ENCODE peak calls at places on chromosomes 6 and 20, in eight cellular contexts. One of them, this sample, is unnamed.

GRCh38 chr6:40550096-40550731 is 37.0 kb downstream of the LRFN2 start:
- DNase-seq in ovary: peak; percentile 25
- DNase-seq in tibial nerve: no peak
- DNase-seq in A549: peak; percentile 53
- DNase-seq in suprapubic skin: no peak
- DNase-seq in stomach: peak; percentile 32
- DNase-seq in transverse colon: peak; percentile 24
- DNase-seq in HepG2: peak; percentile 54
- DNase-seq in this sample: no peak

GRCh38 chr6:36469946-36470345 is 27.1 kb downstream of the KCTD20 start:
- DNase-seq in ovary: no peak
- DNase-seq in tibial nerve: no peak
- DNase-seq in A549: no peak
- DNase-seq in suprapubic skin: no peak
- DNase-seq in stomach: no peak
- DNase-seq in transverse colon: no peak
- DNase-seq in HepG2: no peak
- DNase-seq in this sample: no peak

GRCh38 chr20:32485770-32486248 is 99.3 kb downstream of the NOL4L start:
- DNase-seq in ovary: no peak
- DNase-seq in tibial nerve: no peak
- DNase-seq in A549: no peak
- DNase-seq in suprapubic skin: no peak
- DNase-seq in stomach: no peak
- DNase-seq in transverse colon: no peak
- DNase-seq in HepG2: peak; percentile 63
- DNase-seq in this sample: peak; percentile 56

GRCh38 chr6:31513456-31514165 is 15.2 kb upstream of the MCCD1 start:
- DNase-seq in ovary: no peak
- DNase-seq in tibial nerve: no peak
- DNase-seq in A549: no peak
- DNase-seq in suprapubic skin: no peak
- DNase-seq in stomach: no peak
- DNase-seq in transverse colon: no peak
- DNase-seq in HepG2: no peak
- DNase-seq in this sample: no peak

GRCh38 chr20:23596856-23597255 is 8.9 kb downstream of the CST9 start:
- DNase-seq in ovary: no peak
- DNase-seq in tibial nerve: no peak
- DNase-seq in A549: no peak
- DNase-seq in suprapubic skin: no peak
- DNase-seq in stomach: no peak
- DNase-seq in transverse colon: no peak
- DNase-seq in HepG2: no peak
- DNase-seq in this sample: no peak

GRCh38 chr20:58759947-58760346 is 67.3 kb downstream of the NPEPL1 start:
- DNase-seq in ovary: no peak
- DNase-seq in tibial nerve: no peak
- DNase-seq in A549: no peak
- DNase-seq in suprapubic skin: no peak
- DNase-seq in stomach: peak; percentile 10
- DNase-seq in transverse colon: no peak
- DNase-seq in HepG2: no peak
- DNase-seq in this sample: no peak

GRCh38 chr6:169975286-169975685 is 223.9 kb downstream of the ERMARD start:
- DNase-seq in ovary: no peak
- DNase-seq in tibial nerve: no peak
- DNase-seq in A549: no peak
- DNase-seq in suprapubic skin: peak; percentile 56
- DNase-seq in stomach: no peak
- DNase-seq in transverse colon: peak; percentile 5
- DNase-seq in HepG2: no peak
- DNase-seq in this sample: no peak

GRCh38 chr6:93447874-93448273 is 28.5 kb upstream of the EPHA7 start:
- DNase-seq in ovary: no peak
- DNase-seq in tibial nerve: no peak
- DNase-seq in A549: no peak
- DNase-seq in suprapubic skin: no peak
- DNase-seq in stomach: no peak
- DNase-seq in transverse colon: peak; percentile 8
- DNase-seq in HepG2: no peak
- DNase-seq in this sample: no peak

GRCh38 chr6:118875672-118876071 is 18.3 kb upstream of the ASF1A start:
- DNase-seq in ovary: no peak
- DNase-seq in tibial nerve: no peak
- DNase-seq in A549: no peak
- DNase-seq in suprapubic skin: no peak
- DNase-seq in stomach: no peak
- DNase-seq in transverse colon: no peak
- DNase-seq in HepG2: no peak
- DNase-seq in this sample: no peak

GRCh38 chr20:50098259-50098658 is 14.7 kb downstream of the UBE2V1 start:
- DNase-seq in ovary: no peak
- DNase-seq in tibial nerve: no peak
- DNase-seq in A549: no peak
- DNase-seq in suprapubic skin: no peak
- DNase-seq in stomach: no peak
- DNase-seq in transverse colon: no peak
- DNase-seq in HepG2: no peak
- DNase-seq in this sample: no peak

GRCh38 chr6:129494099-129494498 is 215.9 kb downstream of the ARHGAP18 start:
- DNase-seq in ovary: no peak
- DNase-seq in tibial nerve: no peak
- DNase-seq in A549: no peak
- DNase-seq in suprapubic skin: no peak
- DNase-seq in stomach: no peak
- DNase-seq in transverse colon: no peak
- DNase-seq in HepG2: no peak
- DNase-seq in this sample: no peak

GRCh38 chr6:26141378-26141901 is 54.2 kb downstream of the HFE start:
- DNase-seq in ovary: no peak
- DNase-seq in tibial nerve: no peak
- DNase-seq in A549: no peak
- DNase-seq in suprapubic skin: no peak
- DNase-seq in stomach: no peak
- DNase-seq in transverse colon: no peak
- DNase-seq in HepG2: peak; percentile 46
- DNase-seq in this sample: no peak

GRCh38 chr6:42704251-42704936 is 18.0 kb downstream of the PRPH2 start:
- DNase-seq in ovary: peak; percentile 63
- DNase-seq in tibial nerve: no peak
- DNase-seq in A549: no peak
- DNase-seq in suprapubic skin: no peak
- DNase-seq in stomach: peak; percentile 34
- DNase-seq in transverse colon: peak; percentile 18
- DNase-seq in HepG2: peak; percentile 14
- DNase-seq in this sample: peak; percentile 81

GRCh38 chr6:148747493-148748160 is 797 bp downstream of the UST start:
- DNase-seq in ovary: peak; percentile 57
- DNase-seq in tibial nerve: peak; percentile 36
- DNase-seq in A549: peak; percentile 5
- DNase-seq in suprapubic skin: peak; percentile 85
- DNase-seq in stomach: peak; percentile 52
- DNase-seq in transverse colon: peak; percentile 53
- DNase-seq in HepG2: no peak
- DNase-seq in this sample: peak; percentile 78

GRCh38 chr6:5061152-5061551 is 24.0 kb upstream of the PPP1R3G start:
- DNase-seq in ovary: no peak
- DNase-seq in tibial nerve: no peak
- DNase-seq in A549: no peak
- DNase-seq in suprapubic skin: no peak
- DNase-seq in stomach: no peak
- DNase-seq in transverse colon: no peak
- DNase-seq in HepG2: peak; percentile 64
- DNase-seq in this sample: no peak

GRCh38 chr20:50296450-50297375 is 106.1 kb downstream of the CEBPB start:
- DNase-seq in ovary: peak; percentile 75
- DNase-seq in tibial nerve: no peak
- DNase-seq in A549: no peak
- DNase-seq in suprapubic skin: no peak
- DNase-seq in stomach: no peak
- DNase-seq in transverse colon: no peak
- DNase-seq in HepG2: peak; percentile 59
- DNase-seq in this sample: peak; percentile 67

GRCh38 chr6:166670013-166670412 is 43.0 kb upstream of the RPS6KA2 start:
- DNase-seq in ovary: no peak
- DNase-seq in tibial nerve: no peak
- DNase-seq in A549: no peak
- DNase-seq in suprapubic skin: no peak
- DNase-seq in stomach: no peak
- DNase-seq in transverse colon: no peak
- DNase-seq in HepG2: no peak
- DNase-seq in this sample: no peak

GRCh38 chr20:19025430-19026120 is 186.9 kb upstream of the SLC24A3 start:
- DNase-seq in ovary: no peak
- DNase-seq in tibial nerve: no peak
- DNase-seq in A549: no peak
- DNase-seq in suprapubic skin: no peak
- DNase-seq in stomach: no peak
- DNase-seq in transverse colon: no peak
- DNase-seq in HepG2: no peak
- DNase-seq in this sample: no peak

GRCh38 chr6:144536079-144536478 is 250.9 kb downstream of the UTRN start:
- DNase-seq in ovary: no peak
- DNase-seq in tibial nerve: no peak
- DNase-seq in A549: no peak
- DNase-seq in suprapubic skin: no peak
- DNase-seq in stomach: no peak
- DNase-seq in transverse colon: no peak
- DNase-seq in HepG2: no peak
- DNase-seq in this sample: no peak

GRCh38 chr6:16437095-16437494 is 198.7 kb downstream of the GMPR start:
- DNase-seq in ovary: no peak
- DNase-seq in tibial nerve: no peak
- DNase-seq in A549: no peak
- DNase-seq in suprapubic skin: no peak
- DNase-seq in stomach: no peak
- DNase-seq in transverse colon: no peak
- DNase-seq in HepG2: no peak
- DNase-seq in this sample: no peak
- TF ChIP-seq EP300 in ovary: no peak
- TF ChIP-seq EP300 in tibial nerve: no peak
- TF ChIP-seq EP300 in A549: no peak
- TF ChIP-seq EP300 in suprapubic skin: no peak
- TF ChIP-seq EP300 in stomach: no peak
- TF ChIP-seq EP300 in transverse colon: no peak
- TF ChIP-seq EP300 in HepG2: no peak
- TF ChIP-seq EP300 in this sample: no peak

GRCh38 chr20:60804918-60805631 is 447.0 kb upstream of the CDH4 start:
- DNase-seq in ovary: no peak
- DNase-seq in tibial nerve: no peak
- DNase-seq in A549: no peak
- DNase-seq in suprapubic skin: no peak
- DNase-seq in stomach: no peak
- DNase-seq in transverse colon: no peak
- DNase-seq in HepG2: no peak
- DNase-seq in this sample: no peak
- TF ChIP-seq EP300 in ovary: no peak
- TF ChIP-seq EP300 in tibial nerve: no peak
- TF ChIP-seq EP300 in A549: no peak
- TF ChIP-seq EP300 in suprapubic skin: no peak
- TF ChIP-seq EP300 in stomach: no peak
- TF ChIP-seq EP300 in transverse colon: no peak
- TF ChIP-seq EP300 in HepG2: no peak
- TF ChIP-seq EP300 in this sample: no peak

DNA sequence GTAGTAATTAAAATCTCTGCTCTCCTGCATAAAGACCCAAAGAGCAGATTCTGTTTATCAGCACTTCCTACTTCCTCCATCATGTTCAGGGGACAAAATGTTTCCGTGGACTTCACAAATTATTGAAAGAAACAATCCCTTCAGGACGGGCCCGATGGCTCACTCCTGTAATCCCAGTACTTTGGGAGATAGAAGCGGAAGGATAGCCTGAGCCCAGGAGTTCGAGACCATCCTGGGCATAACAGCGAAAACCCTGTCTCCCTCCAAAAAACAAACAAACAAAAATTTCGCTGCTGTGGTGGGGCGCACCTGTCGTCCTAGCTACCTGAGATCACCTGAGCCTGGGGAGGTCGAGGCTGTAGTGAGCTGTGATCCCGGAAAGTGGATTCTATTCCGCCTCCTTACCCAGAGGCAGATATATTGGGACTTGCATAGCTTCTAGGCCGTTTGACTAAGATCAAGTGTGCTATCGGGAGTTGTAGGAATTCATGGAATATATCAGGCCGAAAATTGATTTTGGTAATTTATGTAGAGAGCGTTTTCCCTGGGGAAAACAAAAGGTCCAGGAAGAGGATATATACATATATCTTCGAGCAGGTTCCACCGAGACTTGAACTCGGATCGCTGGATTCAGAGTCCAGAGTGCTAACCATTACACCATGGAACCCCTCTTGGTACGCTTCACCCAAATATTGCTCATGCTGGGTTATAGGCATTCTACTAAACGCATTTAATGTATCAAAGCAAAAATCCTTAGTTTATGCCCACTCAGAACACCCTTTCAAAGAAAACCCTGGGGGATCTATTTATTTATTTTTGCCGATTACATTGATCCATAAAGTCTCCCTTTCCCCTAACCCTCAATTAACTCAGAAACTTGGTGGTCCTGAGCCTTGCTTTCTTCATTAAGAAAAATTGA is 74.5 kb upstream of the ZNF184 start:
- DNase-seq in ovary: no peak
- DNase-seq in tibial nerve: no peak
- DNase-seq in A549: peak; percentile 80
- DNase-seq in suprapubic skin: no peak
- DNase-seq in stomach: no peak
- DNase-seq in transverse colon: no peak
- DNase-seq in HepG2: peak; percentile 67
- DNase-seq in this sample: no peak
- TF ChIP-seq EP300 in ovary: no peak
- TF ChIP-seq EP300 in tibial nerve: no peak
- TF ChIP-seq EP300 in A549: no peak
- TF ChIP-seq EP300 in suprapubic skin: no peak
- TF ChIP-seq EP300 in stomach: no peak
- TF ChIP-seq EP300 in transverse colon: no peak
- TF ChIP-seq EP300 in HepG2: no peak
- TF ChIP-seq EP300 in this sample: no peak

DNA sequence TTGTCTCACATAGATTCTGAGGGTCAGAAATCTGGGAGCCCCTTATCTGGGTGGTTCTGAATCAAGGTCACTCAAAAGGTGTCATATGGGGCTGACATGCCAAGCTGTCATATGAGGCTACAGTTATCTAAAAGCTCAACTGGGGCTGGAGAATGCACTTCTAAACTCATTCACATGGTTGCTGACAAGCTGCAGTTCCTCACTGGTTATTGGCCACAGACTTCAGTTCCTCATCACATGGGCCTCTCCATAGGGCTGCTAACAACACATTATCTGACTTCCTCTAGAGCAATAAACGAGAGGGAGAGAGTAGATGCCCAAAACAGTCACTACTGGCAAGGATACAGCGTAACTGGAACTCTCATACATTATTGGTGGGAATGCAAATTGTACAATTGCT is 7.4 kb upstream of the CGA start:
- DNase-seq in ovary: no peak
- DNase-seq in tibial nerve: no peak
- DNase-seq in A549: no peak
- DNase-seq in suprapubic skin: no peak
- DNase-seq in stomach: no peak
- DNase-seq in transverse colon: no peak
- DNase-seq in HepG2: no peak
- DNase-seq in this sample: no peak
- TF ChIP-seq EP300 in ovary: no peak
- TF ChIP-seq EP300 in tibial nerve: no peak
- TF ChIP-seq EP300 in A549: no peak
- TF ChIP-seq EP300 in suprapubic skin: no peak
- TF ChIP-seq EP300 in stomach: no peak
- TF ChIP-seq EP300 in transverse colon: no peak
- TF ChIP-seq EP300 in HepG2: no peak
- TF ChIP-seq EP300 in this sample: no peak

GRCh38 chr6:112343375-112343774 is 3.8 kb upstream of the RFPL4B start:
- DNase-seq in ovary: no peak
- DNase-seq in tibial nerve: no peak
- DNase-seq in A549: no peak
- DNase-seq in suprapubic skin: no peak
- DNase-seq in stomach: no peak
- DNase-seq in transverse colon: no peak
- DNase-seq in HepG2: no peak
- DNase-seq in this sample: no peak
- TF ChIP-seq EP300 in ovary: no peak
- TF ChIP-seq EP300 in tibial nerve: no peak
- TF ChIP-seq EP300 in A549: no peak
- TF ChIP-seq EP300 in suprapubic skin: no peak
- TF ChIP-seq EP300 in stomach: no peak
- TF ChIP-seq EP300 in transverse colon: no peak
- TF ChIP-seq EP300 in HepG2: no peak
- TF ChIP-seq EP300 in this sample: no peak

This sample was measured in sigmoid colon.